ENCODE peak calls at places on chromosomes 11 and 22, in ten cellular contexts. One of them, this sample, is unnamed.

GRCh38 chr11:8383627-8384026 is 119.9 kb upstream of the LMO1 start:
- DNase-seq in psoas muscle: no peak
- DNase-seq in ovary: no peak
- DNase-seq in uterus: no peak
- DNase-seq in RWPE1: no peak
- DNase-seq in heart left ventricle: no peak
- DNase-seq in tibial artery: no peak
- DNase-seq in vagina: no peak
- DNase-seq in adrenal gland: no peak
- DNase-seq in right lobe of liver: no peak
- DNase-seq in this sample: no peak

GRCh38 chr22:31119026-31119717 is 3.6 kb upstream of the INPP5J start:
- DNase-seq in ovary: no peak
- DNase-seq in psoas muscle: no peak
- DNase-seq in vagina: no peak
- DNase-seq in uterus: no peak
- DNase-seq in right lobe of liver: no peak
- DNase-seq in adrenal gland: no peak
- DNase-seq in tibial artery: no peak
- DNase-seq in RWPE1: no peak
- DNase-seq in heart left ventricle: peak; percentile 68
- DNase-seq in this sample: no peak

GRCh38 chr11:122776546-122776945 is 61.8 kb upstream of the CRTAM start:
- DNase-seq in right lobe of liver: no peak
- DNase-seq in psoas muscle: no peak
- DNase-seq in vagina: no peak
- DNase-seq in uterus: no peak
- DNase-seq in tibial artery: no peak
- DNase-seq in heart left ventricle: no peak
- DNase-seq in adrenal gland: no peak
- DNase-seq in RWPE1: no peak
- DNase-seq in ovary: no peak
- DNase-seq in this sample: no peak

GRCh38 chr22:17194213-17194612 is 25.0 kb downstream of the ADA2 start:
- DNase-seq in heart left ventricle: no peak
- DNase-seq in right lobe of liver: no peak
- DNase-seq in tibial artery: no peak
- DNase-seq in psoas muscle: no peak
- DNase-seq in adrenal gland: no peak
- DNase-seq in RWPE1: no peak
- DNase-seq in vagina: no peak
- DNase-seq in ovary: no peak
- DNase-seq in uterus: no peak
- DNase-seq in this sample: no peak

GRCh38 chr11:33735426-33736147 is 636 bp downstream of the CD59 start:
- DNase-seq in psoas muscle: peak; percentile 73
- DNase-seq in vagina: no peak
- DNase-seq in adrenal gland: peak; percentile 35
- DNase-seq in heart left ventricle: peak; percentile 50
- DNase-seq in ovary: peak; percentile 26
- DNase-seq in RWPE1: no peak
- DNase-seq in tibial artery: peak; percentile 46
- DNase-seq in uterus: no peak
- DNase-seq in right lobe of liver: peak; percentile 41
- DNase-seq in this sample: no peak

GRCh38 chr22:23128269-23129108 is 13.3 kb downstream of the RSPH14 start:
- DNase-seq in adrenal gland: peak; percentile 81
- DNase-seq in vagina: no peak
- DNase-seq in right lobe of liver: peak; percentile 63
- DNase-seq in heart left ventricle: peak; percentile 70
- DNase-seq in psoas muscle: peak; percentile 76
- DNase-seq in RWPE1: peak; percentile 38
- DNase-seq in tibial artery: peak; percentile 55
- DNase-seq in ovary: peak; percentile 74
- DNase-seq in uterus: peak; percentile 64
- DNase-seq in this sample: peak; percentile 89

GRCh38 chr11:134277176-134278001 is 1.2 kb downstream of the GLB1L3 start:
- DNase-seq in adrenal gland: no peak
- DNase-seq in tibial artery: no peak
- DNase-seq in psoas muscle: no peak
- DNase-seq in uterus: no peak
- DNase-seq in right lobe of liver: no peak
- DNase-seq in heart left ventricle: no peak
- DNase-seq in RWPE1: no peak
- DNase-seq in vagina: peak; percentile 94
- DNase-seq in ovary: no peak
- DNase-seq in this sample: no peak

GRCh38 chr22:17492247-17492646 is 71.1 kb upstream of the SLC25A18 start:
- DNase-seq in vagina: no peak
- DNase-seq in ovary: no peak
- DNase-seq in uterus: no peak
- DNase-seq in psoas muscle: no peak
- DNase-seq in right lobe of liver: no peak
- DNase-seq in heart left ventricle: no peak
- DNase-seq in tibial artery: no peak
- DNase-seq in RWPE1: no peak
- DNase-seq in adrenal gland: no peak
- DNase-seq in this sample: peak; percentile 13

GRCh38 chr11:64263021-64263946 is 12.0 kb downstream of the PLCB3 start:
- DNase-seq in right lobe of liver: peak; percentile 32
- DNase-seq in RWPE1: no peak
- DNase-seq in psoas muscle: peak; percentile 46
- DNase-seq in adrenal gland: no peak
- DNase-seq in heart left ventricle: no peak
- DNase-seq in vagina: no peak
- DNase-seq in ovary: no peak
- DNase-seq in tibial artery: no peak
- DNase-seq in uterus: no peak
- DNase-seq in this sample: no peak

GRCh38 chr11:19905280-19905853 is 192.7 kb downstream of the NAV2 start:
- DNase-seq in vagina: no peak
- DNase-seq in uterus: no peak
- DNase-seq in tibial artery: no peak
- DNase-seq in RWPE1: peak; percentile 62
- DNase-seq in heart left ventricle: no peak
- DNase-seq in psoas muscle: no peak
- DNase-seq in right lobe of liver: no peak
- DNase-seq in ovary: no peak
- DNase-seq in adrenal gland: no peak
- DNase-seq in this sample: no peak

GRCh38 chr11:60950933-60951610 is 904 bp downstream of the SLC15A3 start:
- DNase-seq in vagina: no peak
- DNase-seq in tibial artery: peak; percentile 54
- DNase-seq in ovary: peak; percentile 47
- DNase-seq in RWPE1: no peak
- DNase-seq in right lobe of liver: peak; percentile 48
- DNase-seq in adrenal gland: no peak
- DNase-seq in uterus: no peak
- DNase-seq in heart left ventricle: no peak
- DNase-seq in psoas muscle: no peak
- DNase-seq in this sample: no peak

GRCh38 chr11:59135648-59136461 is 6.8 kb upstream of the FAM111A start:
- DNase-seq in uterus: peak; percentile 77
- DNase-seq in vagina: no peak
- DNase-seq in tibial artery: peak; percentile 79
- DNase-seq in heart left ventricle: peak; percentile 73
- DNase-seq in psoas muscle: peak; percentile 87
- DNase-seq in right lobe of liver: peak; percentile 83
- DNase-seq in RWPE1: peak; percentile 77
- DNase-seq in ovary: peak; percentile 68
- DNase-seq in adrenal gland: peak; percentile 79
- DNase-seq in this sample: peak; percentile 77
- TF ChIP-seq CTCF in uterus: peak; percentile 96
- TF ChIP-seq CTCF in vagina: peak; percentile 93
- TF ChIP-seq CTCF in tibial artery: peak; percentile 91
- TF ChIP-seq CTCF in heart left ventricle: peak; percentile 94
- TF ChIP-seq CTCF in psoas muscle: peak; percentile 95
- TF ChIP-seq CTCF in right lobe of liver: peak; percentile 87
- TF ChIP-seq CTCF in RWPE1: peak; percentile 98
- TF ChIP-seq CTCF in ovary: peak; percentile 75
- TF ChIP-seq CTCF in adrenal gland: peak; percentile 89
- TF ChIP-seq CTCF in this sample: peak; percentile 91

GRCh38 chr11:72779495-72780128 is 14.2 kb downstream of the STARD10 start:
- DNase-seq in ovary: no peak
- DNase-seq in heart left ventricle: no peak
- DNase-seq in vagina: no peak
- DNase-seq in right lobe of liver: no peak
- DNase-seq in adrenal gland: no peak
- DNase-seq in uterus: no peak
- DNase-seq in RWPE1: no peak
- DNase-seq in tibial artery: no peak
- DNase-seq in psoas muscle: no peak
- DNase-seq in this sample: no peak
- H3K27ac ChIP-seq in ovary: no peak overlapping the region
- H3K27ac ChIP-seq in heart left ventricle: no peak overlapping the region
- H3K27ac ChIP-seq in vagina: peak overlapping the region; percentile 75
- H3K27ac ChIP-seq in right lobe of liver: peak overlapping the region; percentile 73
- H3K27ac ChIP-seq in adrenal gland: peak overlapping the region; percentile 92
- H3K27ac ChIP-seq in uterus: peak overlapping the region; percentile 59
- H3K27ac ChIP-seq in RWPE1: peak overlapping the region; percentile 25
- H3K27ac ChIP-seq in tibial artery: no peak overlapping the region
- H3K27ac ChIP-seq in psoas muscle: no peak overlapping the region
- H3K27ac ChIP-seq in this sample: no peak overlapping the region

GRCh38 chr11:11312738-11313137 is 40.3 kb downstream of the CSNK2A3 start:
- DNase-seq in adrenal gland: no peak
- DNase-seq in RWPE1: no peak
- DNase-seq in heart left ventricle: no peak
- DNase-seq in uterus: no peak
- DNase-seq in tibial artery: no peak
- DNase-seq in vagina: no peak
- DNase-seq in right lobe of liver: no peak
- DNase-seq in ovary: no peak
- DNase-seq in psoas muscle: no peak
- DNase-seq in this sample: no peak
- TF ChIP-seq CTCF in adrenal gland: no peak
- TF ChIP-seq CTCF in RWPE1: no peak
- TF ChIP-seq CTCF in heart left ventricle: no peak
- TF ChIP-seq CTCF in uterus: no peak
- TF ChIP-seq CTCF in tibial artery: no peak
- TF ChIP-seq CTCF in vagina: no peak
- TF ChIP-seq CTCF in right lobe of liver: no peak
- TF ChIP-seq CTCF in ovary: no peak
- TF ChIP-seq CTCF in psoas muscle: no peak
- TF ChIP-seq CTCF in this sample: no peak

GRCh38 chr22:45268958-45269844 is 15.5 kb upstream of the UPK3A start:
- DNase-seq in RWPE1: peak; percentile 74
- DNase-seq in right lobe of liver: peak; percentile 92
- DNase-seq in tibial artery: peak; percentile 79
- DNase-seq in heart left ventricle: peak; percentile 85
- DNase-seq in uterus: peak; percentile 83
- DNase-seq in ovary: peak; percentile 84
- DNase-seq in adrenal gland: peak; percentile 88
- DNase-seq in vagina: no peak
- DNase-seq in psoas muscle: peak; percentile 95
- DNase-seq in this sample: peak; percentile 64

GRCh38 chr22:45273452-45274075 is 11.2 kb upstream of the UPK3A start:
- DNase-seq in right lobe of liver: no peak
- DNase-seq in adrenal gland: no peak
- DNase-seq in tibial artery: no peak
- DNase-seq in vagina: no peak
- DNase-seq in psoas muscle: no peak
- DNase-seq in RWPE1: no peak
- DNase-seq in heart left ventricle: no peak
- DNase-seq in ovary: no peak
- DNase-seq in uterus: no peak
- DNase-seq in this sample: no peak

GRCh38 chr22:45270095-45271020 is 14.4 kb upstream of the UPK3A start:
- DNase-seq in vagina: no peak
- DNase-seq in tibial artery: no peak
- DNase-seq in ovary: no peak
- DNase-seq in psoas muscle: no peak
- DNase-seq in heart left ventricle: no peak
- DNase-seq in RWPE1: no peak
- DNase-seq in right lobe of liver: no peak
- DNase-seq in uterus: no peak
- DNase-seq in adrenal gland: no peak
- DNase-seq in this sample: no peak

GRCh38 chr22:45272498-45272897 is 12.3 kb upstream of the UPK3A start:
- DNase-seq in vagina: no peak
- DNase-seq in heart left ventricle: no peak
- DNase-seq in ovary: no peak
- DNase-seq in right lobe of liver: no peak
- DNase-seq in RWPE1: no peak
- DNase-seq in psoas muscle: no peak
- DNase-seq in tibial artery: no peak
- DNase-seq in uterus: no peak
- DNase-seq in adrenal gland: no peak
- DNase-seq in this sample: no peak

GRCh38 chr22:45271667-45272188 is 13.0 kb upstream of the UPK3A start:
- DNase-seq in tibial artery: peak; percentile 74
- DNase-seq in right lobe of liver: no peak
- DNase-seq in psoas muscle: peak; percentile 84
- DNase-seq in adrenal gland: no peak
- DNase-seq in heart left ventricle: peak; percentile 59
- DNase-seq in RWPE1: no peak
- DNase-seq in uterus: peak; percentile 60
- DNase-seq in vagina: no peak
- DNase-seq in ovary: no peak
- DNase-seq in this sample: no peak
- H3K27ac ChIP-seq in tibial artery: peak overlapping the region; percentile 66
- H3K27ac ChIP-seq in right lobe of liver: peak overlapping the region; percentile 7
- H3K27ac ChIP-seq in psoas muscle: peak overlapping the region; percentile 92
- H3K27ac ChIP-seq in adrenal gland: peak overlapping the region; percentile 73
- H3K27ac ChIP-seq in heart left ventricle: peak overlapping the region; percentile 39
- H3K27ac ChIP-seq in RWPE1: no peak overlapping the region
- H3K27ac ChIP-seq in uterus: peak overlapping the region; percentile 43
- H3K27ac ChIP-seq in vagina: peak overlapping the region; percentile 49
- H3K27ac ChIP-seq in ovary: no peak overlapping the region
- H3K27ac ChIP-seq in this sample: peak overlapping the region; percentile 87

GRCh38 chr22:21961127-21961867 is 8.6 kb upstream of the PPM1F start:
- DNase-seq in RWPE1: no peak
- DNase-seq in adrenal gland: no peak
- DNase-seq in right lobe of liver: no peak
- DNase-seq in heart left ventricle: no peak
- DNase-seq in tibial artery: no peak
- DNase-seq in psoas muscle: no peak
- DNase-seq in uterus: no peak
- DNase-seq in vagina: no peak
- DNase-seq in ovary: no peak
- DNase-seq in this sample: no peak

GRCh38 chr22:21962655-21962949 is 10.0 kb upstream of the PPM1F start:
- DNase-seq in heart left ventricle: no peak
- DNase-seq in uterus: no peak
- DNase-seq in tibial artery: no peak
- DNase-seq in vagina: no peak
- DNase-seq in adrenal gland: no peak
- DNase-seq in ovary: no peak
- DNase-seq in psoas muscle: no peak
- DNase-seq in RWPE1: no peak
- DNase-seq in right lobe of liver: no peak
- DNase-seq in this sample: no peak

GRCh38 chr22:21963286-21963685 is 10.6 kb upstream of the PPM1F start:
- DNase-seq in heart left ventricle: no peak
- DNase-seq in vagina: no peak
- DNase-seq in adrenal gland: no peak
- DNase-seq in RWPE1: no peak
- DNase-seq in ovary: no peak
- DNase-seq in uterus: no peak
- DNase-seq in right lobe of liver: no peak
- DNase-seq in psoas muscle: no peak
- DNase-seq in tibial artery: no peak
- DNase-seq in this sample: no peak

GRCh38 chr22:21960200-21961126 is 7.8 kb upstream of the PPM1F start:
- DNase-seq in adrenal gland: no peak
- DNase-seq in RWPE1: no peak
- DNase-seq in uterus: no peak
- DNase-seq in vagina: no peak
- DNase-seq in right lobe of liver: no peak
- DNase-seq in tibial artery: no peak
- DNase-seq in ovary: no peak
- DNase-seq in heart left ventricle: no peak
- DNase-seq in psoas muscle: no peak
- DNase-seq in this sample: no peak

GRCh38 chr22:21961886-21962654 is 9.4 kb upstream of the PPM1F start:
- DNase-seq in heart left ventricle: no peak
- DNase-seq in tibial artery: no peak
- DNase-seq in right lobe of liver: peak; percentile 74
- DNase-seq in uterus: no peak
- DNase-seq in adrenal gland: peak; percentile 79
- DNase-seq in psoas muscle: no peak
- DNase-seq in ovary: no peak
- DNase-seq in RWPE1: no peak
- DNase-seq in vagina: no peak
- DNase-seq in this sample: no peak
- TF ChIP-seq CTCF in heart left ventricle: no peak
- TF ChIP-seq CTCF in tibial artery: no peak
- TF ChIP-seq CTCF in right lobe of liver: no peak
- TF ChIP-seq CTCF in uterus: no peak
- TF ChIP-seq CTCF in adrenal gland: no peak
- TF ChIP-seq CTCF in psoas muscle: no peak
- TF ChIP-seq CTCF in ovary: no peak
- TF ChIP-seq CTCF in RWPE1: no peak
- TF ChIP-seq CTCF in vagina: no peak
- TF ChIP-seq CTCF in this sample: no peak